ENCODE peak calls at places on chromosomes 12 and 14, in five cellular contexts. B is HepG2, V is Panc1, C is HCT116, I is SK-N-SH. J is an unnamed sample.
A peak's percentile ranks its signal among the peaks of the same experiment; 100 is the strongest.

GRCh38 chr12:130334937-130335336 is 2.8 kb upstream of the PIWIL1 start:
- DNase-seq in B (no peak), V (no peak), C (no peak), I (no peak), J (no peak)

GRCh38 chr12:113436993-113437728 is 15.0 kb downstream of the SDSL start:
- DNase-seq in B (no peak), V (no peak), C (no peak), I (no peak), J (no peak)

GRCh38 chr14:69423279-69423678 is 24.8 kb downstream of the SLC39A9 start:
- DNase-seq in B (no peak), V (no peak), C (no peak), I (no peak), J (no peak)

GRCh38 chr12:18595406-18595805 is 142.4 kb downstream of the PLCZ1 start:
- DNase-seq in B (no peak), V (no peak), C (no peak), I (no peak), J (no peak)

GRCh38 chr14:50116986-50117385 is 614 bp upstream of the VCPKMT start:
- DNase-seq in B (no peak), V (no peak), C (no peak), I (no peak), J (no peak)

GRCh38 chr14:55438066-55438683 is 2.2 kb downstream of the TBPL2 start:
- DNase-seq in B (peak; percentile 55), V (no peak), C (peak; percentile 57), I (peak; percentile 62), J (no peak)

GRCh38 chr14:57974896-57975295 is 109.0 kb upstream of the SLC35F4 start:
- DNase-seq in B (no peak), V (no peak), C (no peak), I (no peak), J (no peak)

GRCh38 chr14:56144176-56144575 is 26.0 kb downstream of the PELI2 start:
- DNase-seq in B (no peak), V (no peak), C (no peak), I (no peak), J (no peak)

GRCh38 chr14:39469094-39469710 is 37.0 kb upstream of the FBXO33 start:
- DNase-seq in B (peak; percentile 74), V (peak; percentile 8), C (no peak), I (no peak), J (no peak)

GRCh38 chr14:33914676-33915516 is 36.0 kb downstream of the EGLN3 start:
- DNase-seq in B (no peak), V (no peak), C (peak; percentile 79), I (no peak), J (no peak)

GRCh38 chr12:31300783-31301182 is 25.2 kb downstream of the SINHCAF start:
- DNase-seq in B (no peak), V (no peak), C (no peak), I (no peak), J (no peak)

GRCh38 chr14:93943052-93943451 is 15.9 kb downstream of the FAM181A start:
- DNase-seq in B (no peak), V (no peak), C (no peak), I (no peak), J (no peak)

GRCh38 chr12:122965356-122965755 is 907 bp downstream of the ABCB9 start:
- DNase-seq in B (no peak), V (no peak), C (no peak), I (no peak), J (no peak)

GRCh38 chr12:64675795-64676194 is 65.5 kb downstream of the RASSF3 start:
- DNase-seq in B (no peak), V (no peak), C (no peak), I (peak; percentile 47), J (no peak)

GRCh38 chr14:79162833-79163232 is 992.7 kb downstream of the NRXN3 start:
- DNase-seq in B (no peak), V (no peak), C (no peak), I (no peak), J (no peak)

GRCh38 chr14:90330203-90331196 is 1.2 kb downstream of the NRDE2 start:
- DNase-seq in B (no peak), V (no peak), C (no peak), I (no peak), J (no peak)

GRCh38 chr12:58342736-58343135 is 401.4 kb downstream of the ATP23 start:
- DNase-seq in B (no peak), V (no peak), C (no peak), I (no peak), J (no peak)

GRCh38 chr12:12273291-12273957 is 6.6 kb upstream of the LRP6 start:
- DNase-seq in B (no peak), V (no peak), C (no peak), I (no peak), J (no peak)

GRCh38 chr12:117143008-117143532 is 43.9 kb upstream of the TESC start:
- DNase-seq in B (peak; percentile 92), V (no peak), C (no peak), I (peak; percentile 37), J (no peak)

GRCh38 chr12:15751741-15752140 is 37.4 kb downstream of the EPS8 start:
- DNase-seq in B (no peak), V (no peak), C (no peak), I (no peak), J (no peak)

GRCh38 chr14:92108345-92109254 is 2.2 kb upstream of the ATXN3 start:
- DNase-seq in B (peak; percentile 73), V (no peak), C (no peak), I (no peak), J (no peak)

GRCh38 chr12:110012137-110012536 is 12.9 kb downstream of the ANKRD13A start:
- DNase-seq in B (peak; percentile 37), V (no peak), C (no peak), I (no peak), J (no peak)

GRCh38 chr14:23195552-23196101 is 12.2 kb upstream of the SLC7A8 start:
- DNase-seq in B (peak; percentile 35), V (no peak), C (no peak), I (no peak), J (no peak)

GRCh38 chr12:22039361-22039760 is 6.7 kb upstream of the CMAS start:
- DNase-seq in B (no peak), V (no peak), C (no peak), I (no peak), J (no peak)

GRCh38 chr14:58362798-58363412 is 32.8 kb upstream of the TOMM20L start:
- DNase-seq in B (peak; percentile 41), V (peak; percentile 20), C (peak; percentile 21), I (peak; percentile 31), J (no peak)

GRCh38 chr14:62694075-62694474 is 351.2 kb downstream of the KCNH5 start:
- DNase-seq in B (no peak), V (no peak), C (no peak), I (no peak), J (no peak)

GRCh38 chr12:82730832-82731497 is 44.3 kb downstream of the TMTC2 start:
- DNase-seq in B (peak; percentile 4), V (no peak), C (no peak), I (peak; percentile 47), J (no peak)

GRCh38 chr12:24948452-24948815 is 467 bp downstream of the BCAT1 start:
- DNase-seq in B (no peak), V (no peak), C (no peak), I (peak; percentile 63), J (peak; percentile 73)

GRCh38 chr14:23539209-23539866 is 12.2 kb downstream of the ZFHX2 start:
- DNase-seq in B (peak; percentile 86), V (no peak), C (peak; percentile 19), I (peak; percentile 92), J (no peak)

GRCh38 chr14:47227051-47227600 is 448.3 kb downstream of the MDGA2 start:
- DNase-seq in B (no peak), V (no peak), C (no peak), I (no peak), J (no peak)

GRCh38 chr12:52587563-52587962 is 13.7 kb downstream of the KRT72 start:
- DNase-seq in B (no peak), V (no peak), C (no peak), I (no peak), J (no peak)
- TF ChIP-seq SIN3A in B (no peak), V (no peak), C (no peak), I (no peak), J (no peak)

GRCh38 chr14:74257078-74257987 is 18.1 kb downstream of the VSX2 start:
- DNase-seq in B (no peak), V (no peak), C (no peak), I (peak; percentile 95), J (no peak)
- TF ChIP-seq SIN3A in B (no peak), V (no peak), C (no peak), I (no peak), J (no peak)

DNA sequence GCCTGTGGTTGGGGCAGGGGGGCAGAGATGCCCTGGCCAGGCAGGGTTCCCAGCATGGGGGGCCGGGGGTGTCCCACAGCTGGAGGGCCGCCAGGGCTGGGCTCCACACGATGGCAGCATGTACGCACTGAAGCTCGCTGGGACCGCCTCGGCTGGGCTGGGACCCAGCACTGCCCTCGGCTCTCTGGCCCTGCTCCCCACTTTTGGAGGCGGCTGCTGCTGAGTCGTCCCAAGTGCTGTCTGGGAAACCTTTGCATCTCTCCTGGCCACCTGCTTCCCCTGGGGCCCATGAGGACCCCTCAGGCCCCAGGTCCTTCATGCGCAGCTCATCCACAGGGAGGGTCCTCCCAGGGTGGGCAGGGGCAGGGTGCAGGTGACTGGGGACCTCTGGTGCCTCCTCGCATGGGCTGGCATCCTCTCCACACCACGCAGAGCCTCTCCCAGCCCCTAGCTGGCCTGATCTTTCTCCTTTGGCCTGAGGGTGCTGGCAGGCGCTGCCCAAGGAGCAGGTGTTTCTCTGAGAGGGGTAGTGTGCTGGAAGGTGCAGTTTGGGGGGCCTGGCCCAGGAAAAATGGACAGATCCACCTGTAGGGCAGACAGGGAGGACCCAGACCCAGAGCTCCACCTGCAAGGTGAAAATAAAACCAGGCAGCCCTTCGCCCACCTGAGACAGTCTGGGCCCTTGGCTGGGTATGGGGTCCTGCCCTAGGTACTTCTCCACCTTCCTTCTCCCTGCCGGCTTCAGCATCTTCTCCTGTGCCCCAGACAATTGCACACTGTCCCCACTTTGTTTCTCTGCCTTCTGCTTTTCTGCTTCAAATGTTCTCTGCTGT is 46.9 kb downstream of the DLK1 start:
- DNase-seq in B (no peak), V (no peak), C (no peak), I (no peak), J (no peak)
- TF ChIP-seq SIN3A in B (no peak), V (no peak), C (no peak), I (no peak), J (no peak)

GRCh38 chr14:103139371-103140016 is 16.2 kb downstream of the TNFAIP2 start:
- DNase-seq in B (no peak), V (no peak), C (no peak), I (no peak), J (no peak)
- TF ChIP-seq SIN3A in B (no peak), V (no peak), C (no peak), I (no peak), J (no peak)

DNA sequence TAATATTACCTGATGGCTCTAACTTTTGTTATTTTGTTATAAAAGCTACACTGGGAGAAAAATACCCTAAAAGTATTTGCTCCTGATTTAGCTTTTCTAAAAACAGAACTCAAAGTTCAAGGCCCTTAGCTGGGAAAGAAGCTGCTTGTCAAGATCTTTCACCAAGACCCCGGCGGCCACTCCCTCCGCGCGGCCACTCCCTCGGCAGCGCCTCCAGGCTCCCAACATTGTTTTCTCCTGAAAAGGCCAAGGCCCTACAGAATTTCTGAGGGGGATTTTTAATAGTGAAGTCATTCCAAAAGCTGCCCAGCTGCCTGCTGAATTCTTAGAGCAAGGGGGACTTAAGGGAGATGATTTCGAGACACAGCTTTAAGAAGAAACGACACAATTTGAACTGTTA is 96.4 kb downstream of the NTN4 start:
- DNase-seq in B (no peak), V (no peak), C (no peak), I (no peak), J (no peak)
- TF ChIP-seq SIN3A in B (no peak), V (no peak), C (no peak), I (no peak), J (no peak)

J was measured in GM12878.